ENCODE peak calls at places on chromosomes 2 and 18, in eight cellular contexts. Z, T, J, Q, D, Y, R and O are unnamed samples. For H3K27me3, the result is how much of the 10 kb centered on the place peaks cover.

GRCh38 chr18:26190506-26190905 is 35.7 kb upstream of the TAF4B start:
- DNase-seq in J (no peak), Q (no peak), D (peak), Y (no peak), R (no peak), T (no peak), Z (no peak), O (no peak)

GRCh38 chr2:213317929-213318328 is 33.7 kb downstream of the SPAG16 start:
- DNase-seq in T (no peak), D (no peak), R (no peak), Z (no peak), J (no peak), Y (no peak), Q (no peak), O (no peak)

GRCh38 chr2:66573866-66574265 is 138.9 kb downstream of the MEIS1 start:
- DNase-seq in Q (no peak), Z (peak), R (no peak), T (no peak), Y (peak), D (no peak), J (no peak), O (no peak)

GRCh38 chr2:145807978-145808377 is 1288.1 kb upstream of the ZEB2 start:
- DNase-seq in R (no peak), Q (no peak), T (no peak), J (no peak), D (no peak), Z (no peak), Y (no peak), O (no peak)

GRCh38 chr2:240597419-240598181 is 11.1 kb downstream of the CAPN10 start:
- DNase-seq in Z (no peak), Y (no peak), Q (no peak), J (peak), R (no peak), T (no peak), D (no peak), O (no peak)

GRCh38 chr2:97870396-97870843 is 125.3 kb downstream of the TMEM131 start:
- DNase-seq in J (no peak), Z (no peak), Q (no peak), T (no peak), R (no peak), Y (peak), D (peak), O (no peak)

GRCh38 chr2:100283724-100284501 is 38.4 kb downstream of the LONRF2 start:
- DNase-seq in R (no peak), Z (no peak), Y (no peak), Q (no peak), T (no peak), J (no peak), D (no peak), O (no peak)

GRCh38 chr2:222521099-222521498 is 96.8 kb downstream of the SGPP2 start:
- DNase-seq in R (no peak), J (no peak), T (no peak), Z (no peak), Q (no peak), Y (no peak), D (no peak), O (no peak)

GRCh38 chr18:41532344-41533086 is 422.5 kb upstream of the PIK3C3 start:
- DNase-seq in D (no peak), T (no peak), Y (peak), Z (peak), R (no peak), J (no peak), Q (no peak), O (peak)

GRCh38 chr2:149739171-149739879 is 151.8 kb upstream of the MMADHC start:
- DNase-seq in D (no peak), Z (no peak), T (no peak), Q (no peak), R (no peak), Y (no peak), J (no peak), O (no peak)

GRCh38 chr18:79199691-79200374 is 130.6 kb downstream of the ATP9B start:
- DNase-seq in R (no peak), D (no peak), J (no peak), Y (no peak), Z (no peak), T (no peak), Q (no peak), O (no peak)

GRCh38 chr18:78240867-78241266 is 738.8 kb upstream of the SALL3 start:
- DNase-seq in R (no peak), Y (peak), Z (peak), Q (no peak), D (no peak), J (no peak), T (no peak), O (no peak)

GRCh38 chr2:37774976-37775907 is 103.8 kb upstream of the CDC42EP3 start:
- DNase-seq in D (no peak), Q (no peak), Y (no peak), J (no peak), Z (no peak), R (no peak), T (no peak), O (no peak)

GRCh38 chr2:53632126-53632460 is 135.5 kb upstream of the CHAC2 start:
- DNase-seq in D (no peak), Y (no peak), T (no peak), Q (no peak), Z (no peak), J (no peak), R (no peak), O (no peak)

GRCh38 chr2:16239296-16239850 is 299.0 kb downstream of the MYCN start:
- DNase-seq in R (no peak), T (no peak), D (no peak), Z (no peak), Q (no peak), Y (no peak), J (no peak), O (no peak)

GRCh38 chr2:51028829-51029228 is 3.1 kb downstream of the NRXN1 start:
- DNase-seq in Z (no peak), J (no peak), D (no peak), Y (no peak), R (no peak), T (no peak), Q (no peak), O (no peak)

GRCh38 chr2:178193496-178193822 is 853 bp upstream of the OSBPL6 start:
- DNase-seq in Q (no peak), Y (no peak), R (no peak), J (no peak), T (no peak), D (no peak), Z (no peak), O (no peak)

GRCh38 chr2:170298115-170298514 is 120.2 kb downstream of the MYO3B start:
- DNase-seq in Z (no peak), Y (no peak), J (no peak), R (no peak), Q (no peak), T (no peak), D (peak), O (no peak)

GRCh38 chr2:148560501-148560900 is 84.0 kb upstream of the EPC2 start:
- DNase-seq in D (no peak), T (no peak), Y (no peak), J (no peak), Z (no peak), R (no peak), Q (no peak), O (no peak)

GRCh38 chr2:80303825-80304521 is 579 bp downstream of the LRRTM1 start:
- DNase-seq in D (no peak), J (no peak), Y (peak), Z (peak), T (no peak), Q (no peak), R (no peak), O (no peak)

GRCh38 chr2:18536697-18537096 is 23.8 kb downstream of the RDH14 start:
- DNase-seq in J (no peak), Z (no peak), T (no peak), R (no peak), Q (no peak), D (no peak), Y (no peak), O (no peak)

GRCh38 chr2:18544171-18544570 is 16.3 kb downstream of the RDH14 start:
- DNase-seq in R (no peak), Q (no peak), J (no peak), Y (no peak), D (no peak), Z (no peak), T (no peak), O (no peak)

GRCh38 chr2:18536100-18536499 is 24.4 kb downstream of the RDH14 start:
- DNase-seq in D (no peak), Q (no peak), Y (no peak), J (no peak), T (no peak), Z (no peak), R (no peak), O (no peak)

GRCh38 chr2:18545384-18545783 is 15.1 kb downstream of the RDH14 start:
- DNase-seq in D (no peak), Z (no peak), Y (no peak), T (no peak), R (no peak), J (no peak), Q (no peak), O (no peak)

DNA sequence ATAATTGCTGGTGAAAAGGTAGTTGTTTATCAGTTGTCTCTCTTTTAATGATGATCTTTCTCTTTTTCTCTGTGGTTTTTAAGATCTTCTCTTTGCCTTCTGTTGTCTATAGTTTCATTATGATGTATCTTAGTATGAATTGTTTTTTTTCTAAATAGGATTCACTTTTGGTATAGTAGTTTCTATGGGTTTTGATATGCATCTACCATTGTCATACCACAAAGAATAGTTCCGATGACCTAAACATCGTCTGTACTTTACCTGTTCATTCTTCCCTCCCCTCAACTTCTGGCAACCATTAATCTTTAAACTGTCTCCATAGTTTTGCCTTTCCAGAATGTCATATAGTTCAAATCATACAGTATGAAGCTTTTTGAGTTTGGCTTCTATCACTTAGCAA is 19.6 kb downstream of the RDH14 start:
- DNase-seq in Z (no peak), Q (no peak), T (no peak), R (no peak), Y (no peak), J (no peak), D (no peak), O (no peak)
- H3K4me3 ChIP-seq in Z (no peak), Q (no peak), T (no peak), R (no peak), Y (no peak), J (no peak), D (no peak), O (no peak)

GRCh38 chr2:45000921-45001628 is 8.2 kb downstream of the SIX2 start:
- DNase-seq in Z (peak), T (no peak), R (no peak), D (no peak), J (no peak), Y (peak), Q (peak), O (no peak)
- H3K27me3 ChIP-seq in Z (half or more), T (half or more), R (half or more), D (under half), J (under half), Y (half or more), Q (under half), O (under half)

GRCh38 chr2:127609031-127609751 is 36.8 kb upstream of the GPR17 start:
- DNase-seq in R (no peak), D (no peak), Y (no peak), T (no peak), Q (no peak), Z (no peak), J (no peak), O (no peak)

GRCh38 chr2:127611076-127611925 is 34.7 kb upstream of the GPR17 start:
- DNase-seq in Z (no peak), J (no peak), R (no peak), T (no peak), D (no peak), Q (no peak), Y (no peak), O (no peak)

GRCh38 chr2:127609818-127610217 is 36.1 kb upstream of the GPR17 start:
- DNase-seq in Y (no peak), J (no peak), T (no peak), Z (no peak), R (no peak), Q (no peak), D (no peak), O (no peak)

GRCh38 chr2:127612111-127612822 is 33.7 kb upstream of the GPR17 start:
- DNase-seq in Z (no peak), J (no peak), D (no peak), T (no peak), R (no peak), Y (no peak), Q (no peak), O (no peak)

DNA sequence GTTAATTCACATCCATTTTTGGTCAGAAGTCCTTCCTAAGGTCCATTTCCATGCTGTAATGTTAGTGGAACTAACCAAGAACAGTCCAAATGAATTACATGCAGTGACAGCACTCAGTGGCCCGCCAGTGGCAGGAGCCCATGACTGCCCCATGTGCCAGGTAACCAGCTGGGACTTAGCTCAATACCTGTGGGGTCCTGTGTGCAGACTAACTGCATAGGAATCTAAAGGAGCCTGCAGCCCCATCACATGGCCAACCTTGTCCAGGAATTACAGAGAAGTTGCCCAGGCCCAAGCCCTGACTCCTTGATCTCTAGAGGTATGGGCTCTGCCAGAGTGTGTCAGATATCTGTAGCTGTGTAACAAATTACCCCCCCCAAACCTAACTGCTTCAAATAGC is 35.4 kb upstream of the GPR17 start:
- DNase-seq in R (no peak), J (no peak), Y (no peak), T (no peak), Q (no peak), Z (no peak), D (no peak), O (no peak)
- H3K4me3 ChIP-seq in R (no peak), J (no peak), Y (no peak), T (no peak), Q (no peak), Z (no peak), D (no peak), O (no peak)

DNA sequence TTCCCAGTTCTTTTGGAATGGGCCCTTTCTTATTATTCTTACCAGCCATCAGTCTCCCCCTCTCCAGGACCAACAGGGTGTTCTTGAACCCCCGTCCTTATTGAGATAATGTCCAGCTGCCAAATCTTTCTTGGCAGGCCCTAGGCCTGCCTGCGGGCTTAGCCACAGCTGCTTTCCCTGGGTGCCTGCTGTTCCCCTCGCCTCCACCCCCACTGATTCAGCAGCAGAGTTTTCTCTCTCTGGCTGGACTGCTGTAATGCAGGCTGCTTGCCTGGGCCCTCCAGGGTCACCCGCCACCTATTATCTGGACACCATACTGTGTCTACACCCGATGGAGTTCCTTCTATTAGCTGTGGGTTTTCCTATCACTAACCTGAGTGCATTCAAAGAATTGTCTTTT is 395.4 kb upstream of the ATP5MC3 start:
- DNase-seq in J (no peak), R (no peak), D (no peak), Q (no peak), T (no peak), Z (peak), Y (peak), O (no peak)
- H3K27me3 ChIP-seq in J (under half), R (under half), D (under half), Q (under half), T (under half), Z (under half), Y (under half), O (under half)

GRCh38 chr2:11743846-11744553 is 2.4 kb upstream of the LPIN1 start:
- DNase-seq in Q (peak), D (peak), Y (peak), R (peak), T (peak), J (peak), Z (peak), O (peak)
- H3K4me3 ChIP-seq in Q (no peak), D (no peak), Y (no peak), R (no peak), T (peak), J (peak), Z (no peak), O (no peak)

GRCh38 chr2:126880825-126881224 is 17.9 kb upstream of the TEX51 start:
- DNase-seq in R (no peak), Y (no peak), T (no peak), Q (no peak), J (no peak), Z (no peak), D (no peak), O (no peak)
- H3K27me3 ChIP-seq in R (under half), Y (under half), T (under half), Q (under half), J (under half), Z (under half), D (under half), O (under half)

GRCh38 chr2:46302005-46302696 is 4.9 kb downstream of the EPAS1 start:
- DNase-seq in Y (no peak), J (no peak), T (no peak), R (no peak), Q (no peak), D (no peak), Z (no peak), O (no peak)
- H3K4me3 ChIP-seq in Y (no peak), J (no peak), T (no peak), R (no peak), Q (peak), D (no peak), Z (no peak), O (no peak)

GRCh38 chr2:18304849-18305248 is 255.6 kb downstream of the RDH14 start:
- DNase-seq in R (no peak), J (no peak), Z (no peak), T (no peak), Y (no peak), D (no peak), Q (no peak), O (no peak)

GRCh38 chr2:18299423-18300212 is 260.8 kb downstream of the RDH14 start:
- DNase-seq in Q (no peak), Y (peak), R (peak), T (peak), J (no peak), D (no peak), Z (no peak), O (peak)

GRCh38 chr2:18297536-18298058 is 262.9 kb downstream of the RDH14 start:
- DNase-seq in Q (no peak), R (no peak), J (no peak), D (no peak), Y (no peak), T (no peak), Z (no peak), O (peak)

DNA sequence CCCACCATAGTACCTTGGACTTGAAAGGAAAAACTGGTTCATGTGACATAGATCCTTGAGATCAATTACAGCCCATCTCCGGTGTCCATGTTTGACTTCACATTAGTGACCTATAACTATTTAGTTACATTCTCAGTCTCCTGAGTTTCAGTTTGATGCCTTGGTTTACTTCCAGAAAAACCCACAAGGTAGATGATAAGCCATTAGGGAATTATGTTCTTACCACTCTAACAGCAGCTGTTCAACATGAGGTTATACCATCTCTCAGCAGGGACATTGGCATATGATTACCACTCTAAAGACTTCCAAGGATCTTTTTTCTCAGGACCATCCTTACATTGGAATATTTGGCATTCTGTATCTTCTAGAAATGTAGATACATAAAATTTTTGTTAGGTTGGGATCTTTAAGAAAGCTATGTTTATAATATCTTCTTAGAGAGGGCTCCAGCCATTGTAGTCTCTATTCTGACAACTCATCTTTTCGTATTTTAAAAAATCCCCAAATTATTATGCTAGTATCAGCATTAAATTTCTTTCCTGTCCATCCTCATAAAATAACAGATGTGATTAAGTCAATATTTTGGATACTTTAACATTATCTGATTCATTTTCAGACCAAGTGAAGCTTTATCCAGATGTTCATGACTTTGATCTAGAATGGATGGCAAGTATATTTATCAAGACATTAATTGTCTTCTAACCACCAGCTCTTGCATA is 258.9 kb downstream of the RDH14 start:
- DNase-seq in Y (no peak), J (no peak), T (no peak), R (no peak), D (no peak), Z (no peak), Q (no peak), O (no peak)
- H3K27me3 ChIP-seq in Y (under half), J (under half), T (under half), R (under half), D (under half), Z (under half), Q (under half), O (under half)

GRCh38 chr2:197707316-197708213 is 2.4 kb downstream of the MARS2 start:
- DNase-seq in D (no peak), R (peak), Y (peak), Z (peak), J (no peak), T (no peak), Q (no peak), O (peak)
- H3K4me3 ChIP-seq in D (peak), R (peak), Y (peak), Z (peak), J (no peak), T (peak), Q (peak), O (peak)